ENCODE peak calls at places on chromosomes 5 and 9, in six cellular contexts. Q, L, D, N, U and J are unnamed samples.

GRCh38 chr5:91123896-91124295 is 259.2 kb downstream of the ARRDC3 start:
- DNase-seq in Q (peak; percentile 47), L (no peak), D (no peak), N (no peak), U (no peak), J (peak; percentile 38)

GRCh38 chr9:124735121-124735520 is 36.0 kb downstream of the NR6A1 start:
- DNase-seq in Q (peak; percentile 72), L (peak; percentile 53), D (peak; percentile 69), N (peak; percentile 67), U (peak; percentile 44), J (peak; percentile 85)

GRCh38 chr5:76690027-76690679 is 25.8 kb upstream of the F2R start:
- DNase-seq in Q (peak; percentile 30), L (no peak), D (no peak), N (no peak), U (no peak), J (no peak)

GRCh38 chr5:103409013-103409670 is 150.6 kb downstream of the MACIR start:
- DNase-seq in Q (no peak), L (no peak), D (peak; percentile 46), N (no peak), U (no peak), J (no peak)

GRCh38 chr5:61817472-61818326 is 485.6 kb downstream of the ZSWIM6 start:
- DNase-seq in Q (peak; percentile 77), L (peak; percentile 39), D (peak; percentile 45), N (peak; percentile 46), U (peak; percentile 5), J (peak; percentile 59)

GRCh38 chr5:17355585-17356346 is 138.3 kb downstream of the BASP1 start:
- DNase-seq in Q (peak; percentile 81), L (peak; percentile 92), D (peak; percentile 44), N (peak; percentile 90), U (no peak), J (peak; percentile 77)

GRCh38 chr5:74186351-74187315 is 453.9 kb downstream of the ENC1 start:
- DNase-seq in Q (peak; percentile 60), L (peak; percentile 80), D (no peak), N (no peak), U (no peak), J (no peak)

GRCh38 chr9:20462410-20462809 is 159.9 kb downstream of the MLLT3 start:
- DNase-seq in Q (no peak), L (no peak), D (no peak), N (no peak), U (no peak), J (no peak)

GRCh38 chr9:16325966-16326365 is 544.5 kb downstream of the BNC2 start:
- DNase-seq in Q (no peak), L (no peak), D (no peak), N (no peak), U (no peak), J (no peak)

GRCh38 chr9:29906065-29906464 is 2332.8 kb upstream of the C9orf72 start:
- DNase-seq in Q (no peak), L (no peak), D (no peak), N (no peak), U (peak; percentile 6), J (no peak)

GRCh38 chr9:71270554-71270953 is 149.1 kb upstream of the TRPM3 start:
- DNase-seq in Q (peak; percentile 14), L (no peak), D (peak; percentile 47), N (peak; percentile 40), U (no peak), J (no peak)

GRCh38 chr9:35951736-35952135 is 6.2 kb downstream of the OR2S2 start:
- DNase-seq in Q (peak; percentile 76), L (peak; percentile 54), D (peak; percentile 53), N (peak; percentile 20), U (no peak), J (peak; percentile 80)

GRCh38 chr5:138706655-138707480 is 46.4 kb upstream of the CTNNA1 start:
- DNase-seq in Q (peak; percentile 92), L (peak; percentile 89), D (peak; percentile 52), N (peak; percentile 57), U (no peak), J (peak; percentile 73)

GRCh38 chr5:10421841-10422691 is 19.6 kb upstream of the ROPN1L start:
- DNase-seq in Q (no peak), L (no peak), D (no peak), N (no peak), U (no peak), J (no peak)

GRCh38 chr9:33239922-33240321 is at the start of gene SPINK4:
- DNase-seq in Q (no peak), L (peak; percentile 37), D (no peak), N (no peak), U (peak; percentile 28), J (peak; percentile 37)

GRCh38 chr9:128203842-128204551 is 818 bp downstream of the DNM1 start:
- DNase-seq in Q (peak; percentile 71), L (peak; percentile 47), D (peak; percentile 28), N (peak; percentile 8), U (no peak), J (peak; percentile 57)

GRCh38 chr9:111637421-111637950 is 6.4 kb downstream of the DNAJC25 start:
- DNase-seq in Q (no peak), L (no peak), D (no peak), N (no peak), U (no peak), J (no peak)

GRCh38 chr5:176415240-176416122 is 858 bp downstream of the CLTB start:
- DNase-seq in Q (peak; percentile 89), L (peak; percentile 49), D (peak; percentile 82), N (peak; percentile 62), U (no peak), J (peak; percentile 63)

GRCh38 chr5:153827407-153827806 is 211.3 kb downstream of the FAM114A2 start:
- DNase-seq in Q (peak; percentile 40), L (no peak), D (no peak), N (no peak), U (no peak), J (no peak)

GRCh38 chr9:114314881-114315722 is 7.8 kb upstream of the ORM1 start:
- DNase-seq in Q (peak; percentile 14), L (no peak), D (no peak), N (no peak), U (no peak), J (no peak)

GRCh38 chr5:109612278-109612905 is 77.3 kb upstream of the MAN2A1 start:
- DNase-seq in Q (no peak), L (no peak), D (no peak), N (no peak), U (no peak), J (no peak)

GRCh38 chr5:77396017-77396416 is 96.1 kb downstream of the WDR41 start:
- DNase-seq in Q (no peak), L (no peak), D (no peak), N (no peak), U (no peak), J (no peak)

GRCh38 chr5:37198842-37199241 is 50.3 kb downstream of the CPLANE1 start:
- DNase-seq in Q (peak; percentile 15), L (peak; percentile 33), D (no peak), N (no peak), U (no peak), J (peak; percentile 39)

GRCh38 chr9:131728546-131728910 is 11.3 kb downstream of the RAPGEF1 start:
- DNase-seq in Q (no peak), L (no peak), D (no peak), N (no peak), U (no peak), J (no peak)

GRCh38 chr5:78467744-78468357 is 107.4 kb downstream of the SCAMP1 start:
- DNase-seq in Q (peak; percentile 80), L (peak; percentile 74), D (peak; percentile 54), N (peak; percentile 20), U (peak; percentile 31), J (peak; percentile 53)

GRCh38 chr9:1490341-1491115 is 440.4 kb downstream of the DMRT2 start:
- DNase-seq in Q (peak; percentile 29), L (no peak), D (peak; percentile 69), N (peak; percentile 19), U (no peak), J (peak; percentile 62)

GRCh38 chr5:150069619-150070276 is 16.6 kb downstream of the CSF1R start:
- DNase-seq in Q (no peak), L (no peak), D (no peak), N (no peak), U (no peak), J (no peak)

GRCh38 chr5:53071738-53072137 is 37.8 kb downstream of the MOCS2 start:
- DNase-seq in Q (peak; percentile 83), L (peak; percentile 50), D (no peak), N (no peak), U (no peak), J (no peak)

GRCh38 chr5:171957591-171958251 is 48.7 kb downstream of the FBXW11 start:
- DNase-seq in Q (no peak), L (no peak), D (no peak), N (no peak), U (peak; percentile 35), J (peak; percentile 23)

GRCh38 chr9:113454914-113455761 is 8.4 kb upstream of the RGS3 start:
- DNase-seq in Q (peak; percentile 91), L (peak; percentile 93), D (peak; percentile 39), N (peak; percentile 40), U (peak; percentile 83), J (peak; percentile 98)

DNA sequence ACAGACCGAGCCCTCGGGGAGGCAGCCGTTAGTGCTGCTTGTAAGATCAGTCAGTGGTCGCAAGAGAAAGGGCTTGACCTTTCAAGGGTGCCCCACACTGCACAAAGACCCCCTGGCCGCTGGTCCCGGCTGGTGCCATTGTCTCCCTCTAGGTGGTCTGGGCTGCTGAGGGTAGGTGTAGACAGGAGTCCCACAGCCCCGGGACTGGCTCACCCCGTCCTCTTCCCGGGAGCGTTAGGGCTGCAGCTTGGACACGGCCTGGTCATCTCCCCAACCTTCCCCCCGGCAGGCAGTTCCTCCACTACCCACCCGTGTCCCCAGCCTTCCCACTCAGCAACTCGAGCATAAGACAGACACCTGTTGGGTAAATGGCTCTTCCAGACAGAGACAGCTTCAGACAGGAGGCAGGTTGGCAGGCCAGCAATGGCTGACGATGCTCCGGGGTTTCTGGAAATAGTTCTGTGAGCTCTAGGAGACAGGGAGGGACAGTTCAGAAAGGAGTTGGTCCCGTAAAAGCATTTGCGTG is 15.3 kb upstream of the TMEM250 start:
- DNase-seq in Q (no peak), L (no peak), D (no peak), N (no peak), U (no peak), J (no peak)
- H3K4me3 ChIP-seq in Q (no peak overlapping the region), L (no peak overlapping the region), D (no peak overlapping the region), N (no peak overlapping the region), U (no peak overlapping the region), J (no peak overlapping the region)

GRCh38 chr5:94906750-94907149 is 288.3 kb downstream of the SLF1 start:
- DNase-seq in Q (peak; percentile 20), L (no peak), D (no peak), N (no peak), U (no peak), J (no peak)

GRCh38 chr5:94908889-94909480 is 290.5 kb downstream of the SLF1 start:
- DNase-seq in Q (peak; percentile 55), L (peak; percentile 37), D (peak; percentile 69), N (peak; percentile 18), U (peak; percentile 25), J (peak; percentile 20)

GRCh38 chr5:94916619-94917018 is 298.1 kb downstream of the SLF1 start:
- DNase-seq in Q (no peak), L (no peak), D (peak; percentile 74), N (peak; percentile 41), U (no peak), J (no peak)

GRCh38 chr5:94911285-94911684 is 292.8 kb downstream of the SLF1 start:
- DNase-seq in Q (no peak), L (no peak), D (no peak), N (no peak), U (no peak), J (no peak)
- H2AFZ ChIP-seq in Q (no peak overlapping the region), L (no peak overlapping the region), D (no peak overlapping the region), N (no peak overlapping the region), U (no peak overlapping the region), J (no peak overlapping the region)

GRCh38 chr9:133404440-133405002 is 13.3 kb downstream of the REXO4 start:
- DNase-seq in Q (no peak), L (no peak), D (no peak), N (no peak), U (no peak), J (no peak)
- H3K9ac ChIP-seq in Q (no peak overlapping the region), L (no peak overlapping the region), D (no peak overlapping the region), N (no peak overlapping the region), U (no peak overlapping the region), J (no peak overlapping the region)

GRCh38 chr9:72305102-72305546 is 59.9 kb downstream of the ZFAND5 start:
- DNase-seq in Q (peak; percentile 92), L (peak; percentile 92), D (peak; percentile 60), N (no peak), U (peak; percentile 6), J (peak; percentile 66)
- H3K4me3 ChIP-seq in Q (peak overlapping the region; percentile 89), L (peak overlapping the region; percentile 35), D (peak overlapping the region; percentile 28), N (no peak overlapping the region), U (no peak overlapping the region), J (peak overlapping the region; percentile 62)